ENCODE peak calls at places on chromosomes 3 and 15, in six cellular contexts. P is mammary epithelial cell, M is PC-9, G is HFF-Myc, S is spleen, Q is tibial artery. U is an unnamed sample.

GRCh38 chr15:68818671-68819450 is 1.8 kb downstream of the ANP32A start:
- DNase-seq in S (peak; percentile 93), G (no peak), Q (peak; percentile 50), P (peak; percentile 47), M (peak; percentile 2), U (no peak)

GRCh38 chr3:114299421-114299820 is 5.6 kb downstream of the TIGIT start:
- DNase-seq in M (peak; percentile 7), S (no peak), Q (no peak), P (no peak), G (peak; percentile 5), U (no peak)

GRCh38 chr15:99348412-99348811 is 97.1 kb downstream of the LRRC28 start:
- DNase-seq in P (no peak), G (no peak), Q (no peak), S (no peak), M (no peak), U (no peak)

GRCh38 chr3:141367038-141367730 is 1.1 kb upstream of the ZBTB38 start:
- DNase-seq in S (no peak), Q (peak; percentile 50), M (no peak), G (peak; percentile 99), P (peak; percentile 100), U (no peak)

GRCh38 chr15:42679285-42680141 is 57.4 kb downstream of the CDAN1 start:
- DNase-seq in Q (no peak), P (peak; percentile 96), M (no peak), S (no peak), G (no peak), U (no peak)

GRCh38 chr3:27721717-27722564 is at the start of gene EOMES:
- DNase-seq in G (no peak), S (peak; percentile 91), Q (no peak), M (peak; percentile 34), P (peak; percentile 76), U (no peak)

GRCh38 chr3:110027446-110027845 is 690.1 kb upstream of the DPPA4 start:
- DNase-seq in S (no peak), G (no peak), P (peak; percentile 68), M (no peak), Q (no peak), U (no peak)

GRCh38 chr15:99212401-99212800 is 37.0 kb downstream of the TTC23 start:
- DNase-seq in S (no peak), P (no peak), G (no peak), Q (no peak), M (no peak), U (no peak)

GRCh38 chr3:128021768-128022372 is 30.4 kb upstream of the SEC61A1 start:
- DNase-seq in G (no peak), P (no peak), M (no peak), S (no peak), Q (no peak), U (no peak)

GRCh38 chr15:81197255-81197630 is 564 bp downstream of the IL16 start:
- DNase-seq in P (no peak), G (no peak), Q (no peak), M (no peak), S (no peak), U (no peak)

GRCh38 chr15:41480396-41481140 is 13.1 kb upstream of the ITPKA start:
- DNase-seq in G (no peak), S (no peak), Q (no peak), P (no peak), M (no peak), U (peak; percentile 19)

DNA sequence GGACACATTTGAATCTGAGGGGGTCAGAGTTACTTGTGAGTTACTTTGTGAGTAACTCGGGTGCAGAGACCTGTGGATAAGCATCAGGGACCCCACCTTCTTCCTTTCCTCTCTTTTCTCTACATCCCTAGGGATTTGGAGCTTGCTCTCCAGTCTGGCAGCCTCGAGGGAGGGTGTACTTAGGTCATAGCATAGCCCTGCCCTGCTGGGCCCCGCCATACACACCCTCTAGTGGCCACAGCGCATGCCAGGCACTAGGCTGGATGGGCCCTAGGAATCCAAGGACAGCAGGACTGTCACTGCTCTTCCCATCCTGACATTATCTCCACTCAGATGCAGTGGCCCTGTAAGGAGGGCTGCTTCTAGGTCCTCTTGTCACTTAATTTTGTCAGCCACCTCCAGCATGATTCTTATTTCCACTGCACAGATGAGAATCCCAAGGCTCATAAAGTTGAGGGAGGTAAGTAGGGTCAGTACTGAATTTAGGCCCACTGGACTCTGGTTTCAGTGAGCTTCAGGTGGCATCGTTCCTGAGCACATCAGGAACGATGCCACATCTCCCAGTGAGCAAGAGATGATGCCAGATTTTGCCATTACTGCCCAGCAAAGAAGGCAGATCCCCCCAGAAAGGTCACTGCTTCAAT is 3.6 kb upstream of the SMAD6 start:
- DNase-seq in S (no peak), M (peak; percentile 68), Q (peak; percentile 71), P (peak; percentile 47), G (no peak), U (no peak)
- TF ChIP-seq CTCF in S (peak; percentile 71), M (peak; percentile 76), Q (peak; percentile 80), P (peak; percentile 75), G (peak; percentile 96), U (peak; percentile 84)

GRCh38 chr3:107857854-107858253 is 233.0 kb downstream of the CD47 start:
- DNase-seq in G (no peak), M (no peak), P (no peak), Q (no peak), S (no peak), U (no peak)

GRCh38 chr3:107850681-107851080 is 240.2 kb downstream of the CD47 start:
- DNase-seq in G (no peak), P (no peak), Q (no peak), S (no peak), M (no peak), U (no peak)

GRCh38 chr3:107861422-107861821 is 229.4 kb downstream of the CD47 start:
- DNase-seq in G (no peak), P (no peak), Q (no peak), S (no peak), M (no peak), U (no peak)

DNA sequence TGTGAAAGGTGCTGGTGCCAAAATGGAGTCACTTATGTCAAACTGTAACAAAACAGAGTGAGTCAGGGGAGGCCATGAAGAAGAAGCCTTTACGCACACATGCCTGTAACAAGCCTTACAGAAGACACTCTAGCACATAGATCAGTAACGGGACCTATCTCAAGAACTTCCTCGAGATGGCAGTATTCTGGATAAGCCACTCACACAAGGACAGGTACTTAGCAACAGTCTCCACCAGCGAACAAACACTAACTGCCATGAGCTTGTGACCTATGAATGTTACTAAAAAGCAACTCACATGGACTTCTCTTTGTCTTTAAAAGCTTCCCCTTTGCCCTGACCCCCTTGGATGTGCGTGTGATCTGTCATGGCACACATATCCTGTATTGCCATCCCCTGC is 235.1 kb downstream of the CD47 start:
- DNase-seq in P (peak; percentile 36), Q (no peak), S (no peak), G (peak; percentile 6), M (peak; percentile 5), U (no peak)
- TF ChIP-seq CTCF in P (no peak), Q (no peak), S (no peak), G (peak; percentile 5), M (peak; percentile 58), U (peak; percentile 54)

GRCh38 chr3:159654183-159655134 is 334.2 kb upstream of the IL12A start:
- DNase-seq in G (no peak), M (no peak), S (no peak), P (no peak), Q (no peak), U (no peak)
- TF ChIP-seq CTCF in G (no peak), M (no peak), S (no peak), P (no peak), Q (no peak), U (no peak)

DNA sequence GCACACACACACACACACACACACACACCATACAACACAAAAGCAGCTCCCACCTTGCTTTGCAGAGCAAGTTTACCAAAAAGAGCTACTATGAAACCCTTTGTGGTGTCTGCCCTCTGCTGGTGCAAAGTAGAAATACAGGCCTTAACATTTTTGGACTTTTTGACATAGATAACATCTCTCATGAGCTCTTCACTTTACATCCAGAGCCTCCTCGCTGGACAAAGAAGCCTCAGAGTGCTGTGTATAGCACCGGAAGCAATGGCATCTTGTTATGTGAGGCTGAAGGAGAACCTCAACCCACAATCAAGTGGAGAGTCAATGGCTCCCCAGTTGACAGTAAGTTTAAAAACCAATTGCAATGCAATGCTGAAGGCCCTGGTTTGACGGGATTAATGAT is 157.9 kb downstream of the CHL1 start:
- DNase-seq in P (peak; percentile 31), Q (no peak), S (no peak), M (peak; percentile 20), G (peak; percentile 7), U (no peak)
- TF ChIP-seq CTCF in P (peak; percentile 81), Q (peak; percentile 50), S (peak; percentile 66), M (peak; percentile 73), G (peak; percentile 63), U (peak; percentile 85)

GRCh38 chr15:47551559-47551958 is 165.7 kb upstream of the SEMA6D start:
- DNase-seq in M (no peak), Q (no peak), P (no peak), S (no peak), G (no peak), U (no peak)

GRCh38 chr15:47552978-47553608 is 164.2 kb upstream of the SEMA6D start:
- DNase-seq in G (no peak), S (no peak), Q (no peak), M (no peak), P (no peak), U (no peak)

GRCh38 chr15:47553933-47554332 is 163.4 kb upstream of the SEMA6D start:
- DNase-seq in Q (no peak), P (no peak), G (no peak), S (no peak), M (no peak), U (no peak)

GRCh38 chr15:47548986-47549385 is 168.3 kb upstream of the SEMA6D start:
- DNase-seq in M (no peak), Q (no peak), G (no peak), P (no peak), S (no peak), U (no peak)

GRCh38 chr15:47551079-47551478 is 166.2 kb upstream of the SEMA6D start:
- DNase-seq in Q (no peak), P (no peak), G (no peak), M (no peak), S (no peak), U (no peak)
- TF ChIP-seq CTCF in Q (no peak), P (no peak), G (no peak), M (no peak), S (no peak), U (peak; percentile 39)

GRCh38 chr3:8705575-8705974 is 28.0 kb upstream of the CAV3 start:
- DNase-seq in P (no peak), S (no peak), Q (no peak), M (no peak), G (no peak), U (no peak)

DNA sequence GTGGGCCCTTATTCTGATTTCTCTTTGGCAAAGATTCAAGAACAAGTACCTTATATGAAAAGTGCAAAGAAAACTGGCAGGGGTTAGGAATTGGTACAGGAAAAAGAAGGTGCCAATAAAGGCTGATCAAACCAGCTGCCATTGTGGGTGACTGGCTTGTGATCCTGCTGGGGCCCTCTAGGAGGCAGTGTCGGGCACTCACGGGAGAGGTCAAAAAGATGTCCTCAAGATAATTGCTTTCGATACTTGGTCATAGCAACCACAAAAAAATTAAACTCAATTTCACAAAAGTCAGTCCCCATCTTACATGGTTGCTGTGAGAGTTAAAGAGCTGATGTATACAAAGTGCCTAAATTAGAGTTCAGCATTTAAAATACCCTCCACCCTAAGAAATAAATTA is 31.0 kb upstream of the CAV3 start:
- DNase-seq in G (no peak), M (no peak), S (no peak), Q (no peak), P (no peak), U (no peak)
- TF ChIP-seq CTCF in G (peak; percentile 46), M (peak; percentile 51), S (no peak), Q (no peak), P (peak; percentile 18), U (peak; percentile 49)